ENCODE peak calls at places on chromosomes 11 and 22, in four cellular contexts. One of them, this sample, is unnamed.

GRCh38 chr11:45890886-45891550 is 5.6 kb downstream of the MAPK8IP1 start:
- DNase-seq in HepG2: no peak
- DNase-seq in K562: no peak
- DNase-seq in GM12878: no peak
- DNase-seq in this sample: no peak

GRCh38 chr11:112941096-112941495 is 20.1 kb upstream of the NCAM1 start:
- DNase-seq in GM12878: no peak
- DNase-seq in HepG2: no peak
- DNase-seq in K562: no peak
- DNase-seq in this sample: no peak

GRCh38 chr11:32224580-32224979 is 133.7 kb downstream of the RCN1 start:
- DNase-seq in HepG2: no peak
- DNase-seq in K562: no peak
- DNase-seq in GM12878: no peak
- DNase-seq in this sample: no peak

GRCh38 chr11:95262994-95263764 is 32.2 kb upstream of the SESN3 start:
- DNase-seq in GM12878: no peak
- DNase-seq in HepG2: no peak
- DNase-seq in K562: no peak
- DNase-seq in this sample: no peak

GRCh38 chr11:46239801-46240061 is 37.7 kb upstream of the CREB3L1 start:
- DNase-seq in GM12878: no peak
- DNase-seq in K562: no peak
- DNase-seq in HepG2: no peak
- DNase-seq in this sample: no peak

GRCh38 chr11:119236891-119237290 is 30.8 kb downstream of the CBL start:
- DNase-seq in K562: no peak
- DNase-seq in GM12878: no peak
- DNase-seq in HepG2: no peak
- DNase-seq in this sample: no peak

GRCh38 chr11:31560842-31561476 is 51.4 kb downstream of the ELP4 start:
- DNase-seq in K562: no peak
- DNase-seq in HepG2: no peak
- DNase-seq in GM12878: no peak
- DNase-seq in this sample: no peak

GRCh38 chr11:80595011-80595410 is 1154.2 kb upstream of the TENM4 start:
- DNase-seq in K562: no peak
- DNase-seq in HepG2: peak
- DNase-seq in GM12878: no peak
- DNase-seq in this sample: no peak

GRCh38 chr22:43811777-43812148 is 342 bp downstream of the EFCAB6 start:
- DNase-seq in K562: no peak
- DNase-seq in HepG2: no peak
- DNase-seq in GM12878: no peak
- DNase-seq in this sample: no peak

GRCh38 chr11:132771746-132772145 is 760.6 kb downstream of the OPCML start:
- DNase-seq in GM12878: no peak
- DNase-seq in K562: no peak
- DNase-seq in HepG2: no peak
- DNase-seq in this sample: no peak

GRCh38 chr11:132772712-132773545 is 759.4 kb downstream of the OPCML start:
- DNase-seq in K562: no peak
- DNase-seq in HepG2: no peak
- DNase-seq in GM12878: no peak
- DNase-seq in this sample: no peak

GRCh38 chr11:132770802-132771545 is 761.3 kb downstream of the OPCML start:
- DNase-seq in K562: no peak
- DNase-seq in HepG2: no peak
- DNase-seq in GM12878: no peak
- DNase-seq in this sample: no peak
- TF ChIP-seq CREM in K562: no peak
- TF ChIP-seq CREM in HepG2: no peak
- TF ChIP-seq CREM in GM12878: no peak
- TF ChIP-seq CREM in this sample: no peak

DNA sequence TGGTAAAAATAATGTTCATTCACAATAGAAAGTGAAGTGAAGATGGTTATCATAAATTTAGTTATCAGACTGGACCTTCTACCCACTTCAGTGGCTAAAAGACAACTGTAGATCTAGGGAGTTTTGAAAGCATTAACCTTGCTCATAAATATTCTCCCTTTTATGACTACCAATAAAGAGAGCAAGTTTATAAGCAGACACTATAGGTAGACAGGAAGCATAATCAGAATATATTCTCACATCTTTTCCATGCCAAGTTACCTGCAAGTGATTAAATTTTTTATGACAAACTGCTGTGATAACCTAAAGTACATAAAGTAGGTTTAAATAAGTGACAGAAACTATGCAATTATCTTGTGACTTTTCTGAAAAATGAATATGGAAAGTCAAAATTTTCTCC is 62.5 kb downstream of the LUZP2 start:
- DNase-seq in HepG2: no peak
- DNase-seq in GM12878: no peak
- DNase-seq in K562: no peak
- DNase-seq in this sample: no peak
- TF ChIP-seq CREM in HepG2: no peak
- TF ChIP-seq CREM in GM12878: no peak
- TF ChIP-seq CREM in K562: no peak
- TF ChIP-seq CREM in this sample: no peak

DNA sequence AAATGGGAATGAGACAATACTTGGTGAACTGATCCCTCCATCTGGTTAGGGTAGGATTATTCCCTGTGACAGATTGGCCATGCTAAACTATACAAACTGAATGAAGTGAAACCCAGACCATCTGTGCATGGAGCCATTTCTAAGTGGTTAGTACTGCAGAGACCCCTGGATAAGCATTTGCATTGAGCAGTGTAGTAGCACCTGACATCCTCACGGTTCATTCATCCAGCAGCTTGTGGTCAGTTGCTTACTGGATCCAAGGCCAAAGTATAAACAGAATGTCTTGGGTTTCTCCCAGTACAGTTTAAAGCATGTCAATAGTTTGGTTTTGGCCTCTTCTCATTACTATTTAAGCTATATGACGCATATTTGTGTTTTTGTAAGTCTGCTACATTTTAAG is 93.8 kb upstream of the ARHGAP42 start:
- DNase-seq in K562: no peak
- DNase-seq in GM12878: no peak
- DNase-seq in HepG2: no peak
- DNase-seq in this sample: no peak
- TF ChIP-seq CREM in K562: no peak
- TF ChIP-seq CREM in GM12878: no peak
- TF ChIP-seq CREM in HepG2: no peak
- TF ChIP-seq CREM in this sample: no peak

GRCh38 chr11:72637926-72638325 is 36.3 kb downstream of the PDE2A start:
- DNase-seq in K562: no peak
- DNase-seq in HepG2: no peak
- DNase-seq in GM12878: no peak
- DNase-seq in this sample: no peak

GRCh38 chr11:72635309-72635915 is 38.8 kb downstream of the PDE2A start:
- DNase-seq in GM12878: no peak
- DNase-seq in K562: no peak
- DNase-seq in HepG2: no peak
- DNase-seq in this sample: no peak

GRCh38 chr11:72639475-72640375 is 34.5 kb downstream of the PDE2A start:
- DNase-seq in HepG2: no peak
- DNase-seq in GM12878: no peak
- DNase-seq in K562: no peak
- DNase-seq in this sample: no peak

GRCh38 chr11:72635931-72636330 is 38.3 kb downstream of the PDE2A start:
- DNase-seq in HepG2: no peak
- DNase-seq in K562: no peak
- DNase-seq in GM12878: no peak
- DNase-seq in this sample: peak

DNA sequence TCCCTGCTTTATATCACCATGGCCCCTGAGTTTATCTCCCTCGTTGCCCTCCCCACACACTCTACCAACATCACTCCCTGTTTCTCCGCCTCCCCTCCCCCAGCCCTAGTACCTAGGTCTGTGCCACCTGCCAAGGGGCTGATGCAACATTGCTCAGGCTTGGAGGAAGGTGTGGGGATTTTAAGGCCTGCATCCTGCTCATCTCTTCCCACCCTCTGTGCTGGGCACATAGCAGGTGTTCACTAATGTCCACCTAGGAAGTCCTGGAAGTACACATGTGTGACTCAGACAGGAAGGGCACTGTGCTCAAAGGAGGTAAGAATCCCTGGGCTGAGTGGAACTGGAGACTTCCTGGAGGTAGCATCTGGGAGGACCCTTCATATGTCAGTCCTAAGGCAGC is 37.0 kb downstream of the PDE2A start:
- DNase-seq in HepG2: no peak
- DNase-seq in GM12878: no peak
- DNase-seq in K562: no peak
- DNase-seq in this sample: no peak
- TF ChIP-seq CREM in HepG2: no peak
- TF ChIP-seq CREM in GM12878: no peak
- TF ChIP-seq CREM in K562: no peak
- TF ChIP-seq CREM in this sample: no peak

This sample was measured in WTC11.